ENCODE peak calls at places on chromosomes 7 and 10, in nine cellular contexts. T is left lung, U is lower lobe of right lung, B is pancreas, R is hepatocyte, E is Panc1, Q is GM23338, A is lung, F is K562. C is an unnamed sample. For H3K4me1 and H3K27me3, the result is how much of the 10 kb centered on the place peaks cover.

GRCh38 chr10:86729677-86730076 is 26.7 kb upstream of the BMPR1A start:
- DNase-seq in U (no peak), E (no peak), F (no peak), B (no peak), A (no peak), Q (no peak), T (no peak), R (no peak), C (no peak)

GRCh38 chr10:100519321-100520051 is at the start of gene SEC31B:
- DNase-seq in A (no peak), U (peak), E (no peak), B (peak), Q (peak), R (peak), T (peak), F (no peak), C (peak)

GRCh38 chr10:100886946-100887345 is 25.8 kb upstream of the SLF2 start:
- DNase-seq in A (no peak), U (no peak), E (no peak), T (no peak), B (no peak), Q (no peak), R (no peak), F (no peak), C (no peak)

GRCh38 chr10:101066890-101067355 is 5.1 kb downstream of the KAZALD1 start:
- DNase-seq in B (peak), R (peak), A (no peak), T (no peak), E (no peak), F (peak), U (no peak), Q (no peak), C (no peak)

GRCh38 chr10:102779680-102780079 is 35.9 kb downstream of the WBP1L start:
- DNase-seq in B (no peak), E (no peak), T (no peak), Q (no peak), U (no peak), A (no peak), F (peak), R (peak), C (peak)

GRCh38 chr7:29953735-29954347 is 35.8 kb downstream of the SCRN1 start:
- DNase-seq in E (no peak), U (no peak), B (no peak), Q (peak), R (no peak), A (no peak), T (no peak), F (no peak), C (no peak)

GRCh38 chr7:47946581-47947354 is 1.5 kb downstream of the PKD1L1 start:
- DNase-seq in E (no peak), Q (no peak), T (no peak), F (no peak), B (no peak), A (no peak), R (no peak), U (no peak), C (no peak)

GRCh38 chr7:67947651-67948050 is 951.0 kb downstream of the TYW1 start:
- DNase-seq in E (no peak), U (no peak), B (no peak), T (no peak), F (no peak), A (no peak), Q (no peak), R (no peak), C (no peak)

GRCh38 chr10:88066876-88067275 is 203.5 kb downstream of the PTEN start:
- DNase-seq in R (no peak), T (no peak), A (no peak), U (no peak), Q (no peak), B (no peak), E (no peak), F (no peak), C (no peak)

GRCh38 chr10:123427386-123427785 is 238.8 kb upstream of the GPR26 start:
- DNase-seq in E (no peak), F (no peak), R (peak), A (no peak), B (no peak), Q (peak), T (peak), U (peak), C (no peak)

GRCh38 chr10:46253076-46254006 is 33.5 kb upstream of the ANTXRL start:
- DNase-seq in U (no peak), T (no peak), E (no peak), A (no peak), R (no peak), B (no peak), F (no peak), Q (no peak), C (no peak)

GRCh38 chr7:47991270-47991669 is 11.9 kb upstream of the HUS1 start:
- DNase-seq in E (no peak), A (no peak), U (no peak), R (no peak), T (no peak), Q (no peak), B (no peak), F (no peak), C (no peak)

GRCh38 chr10:114613237-114613979 is 44.7 kb downstream of the ABLIM1 start:
- DNase-seq in R (no peak), U (no peak), T (no peak), Q (no peak), B (no peak), E (no peak), A (peak), F (no peak), C (no peak)

GRCh38 chr10:110410329-110411046 is 87.2 kb upstream of the DUSP5 start:
- DNase-seq in E (no peak), F (no peak), T (peak), A (peak), B (peak), R (peak), Q (no peak), U (peak), C (no peak)

GRCh38 chr10:14225374-14225773 is 105.3 kb downstream of the FRMD4A start:
- DNase-seq in B (no peak), U (no peak), A (no peak), T (no peak), E (no peak), F (no peak), R (no peak), Q (no peak), C (no peak)

GRCh38 chr10:103691723-103692380 is 163.5 kb downstream of the SH3PXD2A start:
- DNase-seq in B (no peak), Q (peak), E (no peak), U (no peak), R (no peak), F (peak), A (no peak), T (no peak), C (no peak)

GRCh38 chr7:100682228-100682741 is 8.7 kb downstream of the GNB2 start:
- DNase-seq in A (no peak), E (no peak), B (peak), T (no peak), F (peak), Q (no peak), R (peak), U (no peak), C (no peak)

GRCh38 chr10:109912335-109913282 is 10.7 kb downstream of the XPNPEP1 start:
- DNase-seq in R (peak), T (no peak), B (no peak), E (no peak), F (no peak), Q (no peak), U (no peak), A (no peak), C (no peak)

GRCh38 chr7:148044173-148044572 is 546.4 kb upstream of the C7orf33 start:
- DNase-seq in B (peak), T (no peak), F (no peak), A (no peak), U (no peak), E (no peak), Q (no peak), R (no peak), C (no peak)

GRCh38 chr7:2175514-2175913 is 57.2 kb downstream of the MAD1L1 start:
- DNase-seq in U (no peak), R (peak), T (peak), Q (peak), A (peak), B (no peak), E (no peak), F (no peak), C (no peak)

GRCh38 chr10:43427166-43427825 is 9.6 kb upstream of the ZNF487 start:
- DNase-seq in R (no peak), Q (no peak), E (no peak), A (no peak), B (no peak), F (no peak), U (no peak), T (no peak), C (no peak)

GRCh38 chr10:121025731-121026130 is 174.6 kb downstream of the WDR11 start:
- DNase-seq in U (no peak), T (no peak), F (no peak), B (no peak), A (no peak), E (no peak), Q (no peak), R (no peak), C (no peak)

GRCh38 chr7:78260826-78261225 is 462.3 kb downstream of the PHTF2 start:
- DNase-seq in E (no peak), U (no peak), Q (no peak), B (no peak), F (no peak), A (no peak), R (no peak), T (no peak), C (no peak)

GRCh38 chr10:78863601-78864239 is 205.0 kb upstream of the ZMIZ1 start:
- DNase-seq in F (no peak), E (no peak), Q (no peak), T (no peak), R (peak), A (no peak), U (no peak), B (no peak), C (no peak)

GRCh38 chr10:98404571-98405396 is 10.2 kb downstream of the PYROXD2 start:
- DNase-seq in Q (no peak), F (peak), B (no peak), T (no peak), A (no peak), U (no peak), E (no peak), R (no peak), C (no peak)

GRCh38 chr10:33249659-33250058 is 84.8 kb downstream of the NRP1 start:
- DNase-seq in A (no peak), F (no peak), E (no peak), T (no peak), R (no peak), B (no peak), Q (no peak), U (no peak), C (no peak)

GRCh38 chr7:130901209-130901783 is 167.3 kb upstream of the KLF14 start:
- DNase-seq in T (peak), E (peak), B (peak), R (peak), A (peak), F (peak), U (peak), Q (no peak), C (peak)

GRCh38 chr10:68829952-68830351 is 2.6 kb downstream of the STOX1 start:
- DNase-seq in B (no peak), A (no peak), Q (no peak), R (no peak), T (no peak), E (no peak), F (no peak), U (no peak), C (no peak)

GRCh38 chr10:69262249-69262864 is 15.9 kb upstream of the HK1 start:
- DNase-seq in R (no peak), U (no peak), F (no peak), B (no peak), A (no peak), T (no peak), E (no peak), Q (no peak), C (no peak)

GRCh38 chr10:33753389-33753788 is 418.9 kb upstream of the NRP1 start:
- DNase-seq in F (no peak), Q (no peak), E (no peak), U (no peak), A (no peak), R (no peak), B (no peak), T (no peak), C (no peak)

GRCh38 chr10:9986786-9987185 is 1030.9 kb upstream of the CELF2 start:
- DNase-seq in U (no peak), B (no peak), A (no peak), F (no peak), T (no peak), E (no peak), Q (no peak), R (no peak), C (no peak)

GRCh38 chr10:18290651-18291313 is 150.6 kb downstream of the CACNB2 start:
- DNase-seq in B (no peak), U (no peak), R (no peak), A (no peak), T (no peak), Q (no peak), E (no peak), F (no peak), C (no peak)

GRCh38 chr7:141975806-141976523 is 2.4 kb upstream of the TAS2R38 start:
- DNase-seq in E (peak), T (peak), A (peak), Q (peak), B (peak), U (peak), F (peak), R (peak), C (peak)

GRCh38 chr7:37414352-37414983 is 34.2 kb downstream of the ELMO1 start:
- DNase-seq in F (no peak), E (no peak), Q (no peak), U (no peak), A (no peak), T (no peak), B (no peak), R (no peak), C (no peak)
- TF ChIP-seq CTCF in F (no peak), E (no peak), Q (no peak), U (no peak), A (no peak), T (no peak), B (no peak), R (no peak), C (no peak)

GRCh38 chr7:42231043-42231442 is 6.0 kb downstream of the GLI3 start:
- DNase-seq in A (no peak), T (no peak), E (no peak), U (no peak), F (no peak), Q (no peak), B (no peak), R (no peak), C (no peak)
- H3K4me1 ChIP-seq in A (under half), T (under half), E (under half), U (under half), F (under half), Q (half or more), B (under half), R (under half), C (under half)

GRCh38 chr7:27132978-27133377 is 2.4 kb upstream of the HOXA4 start:
- DNase-seq in B (no peak), T (no peak), Q (no peak), E (no peak), R (no peak), F (no peak), U (no peak), A (no peak), C (no peak)
- H3K27me3 ChIP-seq in B (under half), T (under half), Q (half or more), E (under half), R (half or more), F (under half), U (under half), A (under half), C (under half)

GRCh38 chr10:97117372-97117771 is 68.4 kb downstream of the SLIT1 start:
- DNase-seq in A (no peak), Q (peak), E (peak), F (peak), T (no peak), R (no peak), B (no peak), U (no peak), C (no peak)
- TF ChIP-seq CTCF in A (no peak), Q (peak), E (no peak), F (peak), T (peak), R (peak), B (no peak), U (no peak), C (peak)